ENCODE peak calls at places on chromosomes 1 and 21, in six cellular contexts. One of them, this sample, is unnamed.

GRCh38 chr21:26124896-26125295 is 45.7 kb downstream of the APP start:
- DNase-seq in activated T-cell treated with anti-CD3 and anti-CD28 coated beads for 24 hours: no peak
- DNase-seq in cortex of kidney: no peak
- DNase-seq in activated gamma-delta T cell treated with Interleukin-2 at 50 U/mL for 16 hours: no peak
- DNase-seq in cardiac septum: no peak
- DNase-seq in T follicular helper cell: no peak
- DNase-seq in this sample: no peak

GRCh38 chr1:156912861-156913808 is 7.3 kb upstream of the LRRC71 start:
- DNase-seq in T follicular helper cell: no peak
- DNase-seq in activated T-cell treated with anti-CD3 and anti-CD28 coated beads for 24 hours: no peak
- DNase-seq in cortex of kidney: no peak
- DNase-seq in activated gamma-delta T cell treated with Interleukin-2 at 50 U/mL for 16 hours: no peak
- DNase-seq in cardiac septum: no peak
- DNase-seq in this sample: no peak

GRCh38 chr1:21613072-21613867 is 55.9 kb downstream of the RAP1GAP start:
- DNase-seq in cardiac septum: no peak
- DNase-seq in T follicular helper cell: no peak
- DNase-seq in cortex of kidney: no peak
- DNase-seq in activated T-cell treated with anti-CD3 and anti-CD28 coated beads for 24 hours: no peak
- DNase-seq in activated gamma-delta T cell treated with Interleukin-2 at 50 U/mL for 16 hours: no peak
- DNase-seq in this sample: no peak

GRCh38 chr1:108646661-108647269 is 14.1 kb downstream of the HENMT1 start:
- DNase-seq in cortex of kidney: no peak
- DNase-seq in cardiac septum: peak; percentile 92
- DNase-seq in activated gamma-delta T cell treated with Interleukin-2 at 50 U/mL for 16 hours: peak; percentile 73
- DNase-seq in activated T-cell treated with anti-CD3 and anti-CD28 coated beads for 24 hours: peak; percentile 30
- DNase-seq in T follicular helper cell: peak; percentile 73
- DNase-seq in this sample: no peak

GRCh38 chr21:36851121-36851520 is 115.3 kb downstream of the HLCS start:
- DNase-seq in cardiac septum: no peak
- DNase-seq in T follicular helper cell: no peak
- DNase-seq in cortex of kidney: no peak
- DNase-seq in activated gamma-delta T cell treated with Interleukin-2 at 50 U/mL for 16 hours: no peak
- DNase-seq in activated T-cell treated with anti-CD3 and anti-CD28 coated beads for 24 hours: no peak
- DNase-seq in this sample: no peak

GRCh38 chr1:66761273-66761672 is 9.0 kb downstream of the DYNLT5 start:
- DNase-seq in cardiac septum: no peak
- DNase-seq in T follicular helper cell: no peak
- DNase-seq in activated gamma-delta T cell treated with Interleukin-2 at 50 U/mL for 16 hours: no peak
- DNase-seq in activated T-cell treated with anti-CD3 and anti-CD28 coated beads for 24 hours: no peak
- DNase-seq in cortex of kidney: no peak
- DNase-seq in this sample: no peak

GRCh38 chr1:65343286-65343685 is 33.9 kb downstream of the DNAJC6 start:
- DNase-seq in activated gamma-delta T cell treated with Interleukin-2 at 50 U/mL for 16 hours: no peak
- DNase-seq in T follicular helper cell: no peak
- DNase-seq in cardiac septum: no peak
- DNase-seq in cortex of kidney: no peak
- DNase-seq in activated T-cell treated with anti-CD3 and anti-CD28 coated beads for 24 hours: no peak
- DNase-seq in this sample: no peak

GRCh38 chr1:231528175-231529029 is at the start of gene TSNAX:
- DNase-seq in T follicular helper cell: peak; percentile 81
- DNase-seq in cortex of kidney: peak; percentile 47
- DNase-seq in cardiac septum: peak; percentile 94
- DNase-seq in activated T-cell treated with anti-CD3 and anti-CD28 coated beads for 24 hours: peak; percentile 86
- DNase-seq in activated gamma-delta T cell treated with Interleukin-2 at 50 U/mL for 16 hours: peak; percentile 87
- DNase-seq in this sample: peak; percentile 90

GRCh38 chr1:44289530-44289929 is 65.5 kb downstream of the ERI3 start:
- DNase-seq in cardiac septum: no peak
- DNase-seq in T follicular helper cell: no peak
- DNase-seq in activated gamma-delta T cell treated with Interleukin-2 at 50 U/mL for 16 hours: no peak
- DNase-seq in activated T-cell treated with anti-CD3 and anti-CD28 coated beads for 24 hours: no peak
- DNase-seq in cortex of kidney: no peak
- DNase-seq in this sample: no peak

GRCh38 chr21:42047821-42048613 is 23.1 kb upstream of the UMODL1 start:
- DNase-seq in activated T-cell treated with anti-CD3 and anti-CD28 coated beads for 24 hours: no peak
- DNase-seq in activated gamma-delta T cell treated with Interleukin-2 at 50 U/mL for 16 hours: no peak
- DNase-seq in cortex of kidney: no peak
- DNase-seq in cardiac septum: no peak
- DNase-seq in T follicular helper cell: no peak
- DNase-seq in this sample: peak; percentile 55

GRCh38 chr21:36429672-36430546 is 44.7 kb downstream of the CHAF1B start:
- DNase-seq in cortex of kidney: no peak
- DNase-seq in activated gamma-delta T cell treated with Interleukin-2 at 50 U/mL for 16 hours: peak; percentile 74
- DNase-seq in T follicular helper cell: peak; percentile 6
- DNase-seq in cardiac septum: peak; percentile 90
- DNase-seq in activated T-cell treated with anti-CD3 and anti-CD28 coated beads for 24 hours: peak; percentile 63
- DNase-seq in this sample: peak; percentile 86

GRCh38 chr1:3444736-3445135 is 9.7 kb upstream of the ARHGEF16 start:
- DNase-seq in cardiac septum: no peak
- DNase-seq in T follicular helper cell: no peak
- DNase-seq in activated gamma-delta T cell treated with Interleukin-2 at 50 U/mL for 16 hours: no peak
- DNase-seq in cortex of kidney: no peak
- DNase-seq in activated T-cell treated with anti-CD3 and anti-CD28 coated beads for 24 hours: no peak
- DNase-seq in this sample: no peak

GRCh38 chr1:221149111-221149510 is 269.9 kb downstream of the HLX start:
- DNase-seq in cortex of kidney: no peak
- DNase-seq in activated gamma-delta T cell treated with Interleukin-2 at 50 U/mL for 16 hours: no peak
- DNase-seq in cardiac septum: no peak
- DNase-seq in T follicular helper cell: no peak
- DNase-seq in activated T-cell treated with anti-CD3 and anti-CD28 coated beads for 24 hours: no peak
- DNase-seq in this sample: no peak

GRCh38 chr1:220451541-220451940 is 76.4 kb upstream of the MARK1 start:
- DNase-seq in activated gamma-delta T cell treated with Interleukin-2 at 50 U/mL for 16 hours: no peak
- DNase-seq in cortex of kidney: no peak
- DNase-seq in activated T-cell treated with anti-CD3 and anti-CD28 coated beads for 24 hours: no peak
- DNase-seq in cardiac septum: no peak
- DNase-seq in T follicular helper cell: no peak
- DNase-seq in this sample: no peak

GRCh38 chr1:62304975-62305374 is 14.3 kb downstream of the KANK4 start:
- DNase-seq in cortex of kidney: no peak
- DNase-seq in activated T-cell treated with anti-CD3 and anti-CD28 coated beads for 24 hours: no peak
- DNase-seq in T follicular helper cell: no peak
- DNase-seq in activated gamma-delta T cell treated with Interleukin-2 at 50 U/mL for 16 hours: no peak
- DNase-seq in cardiac septum: no peak
- DNase-seq in this sample: no peak

GRCh38 chr1:209505044-209505443 is 78.5 kb upstream of the CAMK1G start:
- DNase-seq in activated T-cell treated with anti-CD3 and anti-CD28 coated beads for 24 hours: no peak
- DNase-seq in cardiac septum: no peak
- DNase-seq in activated gamma-delta T cell treated with Interleukin-2 at 50 U/mL for 16 hours: no peak
- DNase-seq in cortex of kidney: no peak
- DNase-seq in T follicular helper cell: no peak
- DNase-seq in this sample: no peak

GRCh38 chr1:109877320-109877771 is 33.3 kb upstream of the CSF1 start:
- DNase-seq in T follicular helper cell: no peak
- DNase-seq in activated T-cell treated with anti-CD3 and anti-CD28 coated beads for 24 hours: no peak
- DNase-seq in cardiac septum: no peak
- DNase-seq in cortex of kidney: no peak
- DNase-seq in activated gamma-delta T cell treated with Interleukin-2 at 50 U/mL for 16 hours: no peak
- DNase-seq in this sample: no peak

GRCh38 chr1:9628541-9629444 is 22.7 kb upstream of the PIK3CD start:
- DNase-seq in T follicular helper cell: peak; percentile 53
- DNase-seq in activated gamma-delta T cell treated with Interleukin-2 at 50 U/mL for 16 hours: peak; percentile 75
- DNase-seq in cortex of kidney: no peak
- DNase-seq in cardiac septum: no peak
- DNase-seq in activated T-cell treated with anti-CD3 and anti-CD28 coated beads for 24 hours: peak; percentile 62
- DNase-seq in this sample: peak; percentile 82

GRCh38 chr1:55546553-55546952 is 331.4 kb upstream of the USP24 start:
- DNase-seq in activated gamma-delta T cell treated with Interleukin-2 at 50 U/mL for 16 hours: no peak
- DNase-seq in T follicular helper cell: no peak
- DNase-seq in cortex of kidney: no peak
- DNase-seq in cardiac septum: no peak
- DNase-seq in activated T-cell treated with anti-CD3 and anti-CD28 coated beads for 24 hours: no peak
- DNase-seq in this sample: no peak

GRCh38 chr1:156822680-156823079 is 6.0 kb upstream of the SH2D2A start:
- DNase-seq in activated T-cell treated with anti-CD3 and anti-CD28 coated beads for 24 hours: no peak
- DNase-seq in activated gamma-delta T cell treated with Interleukin-2 at 50 U/mL for 16 hours: no peak
- DNase-seq in T follicular helper cell: no peak
- DNase-seq in cortex of kidney: no peak
- DNase-seq in cardiac septum: no peak
- DNase-seq in this sample: no peak

GRCh38 chr1:201414051-201414738 is 7.3 kb downstream of the TNNI1 start:
- DNase-seq in T follicular helper cell: no peak
- DNase-seq in cortex of kidney: no peak
- DNase-seq in cardiac septum: no peak
- DNase-seq in activated gamma-delta T cell treated with Interleukin-2 at 50 U/mL for 16 hours: no peak
- DNase-seq in activated T-cell treated with anti-CD3 and anti-CD28 coated beads for 24 hours: no peak
- DNase-seq in this sample: no peak

GRCh38 chr21:42187976-42188653 is 30.8 kb upstream of the ABCG1 start:
- DNase-seq in T follicular helper cell: peak; percentile 73
- DNase-seq in cortex of kidney: no peak
- DNase-seq in activated gamma-delta T cell treated with Interleukin-2 at 50 U/mL for 16 hours: peak; percentile 80
- DNase-seq in cardiac septum: no peak
- DNase-seq in activated T-cell treated with anti-CD3 and anti-CD28 coated beads for 24 hours: peak; percentile 73
- DNase-seq in this sample: peak; percentile 88

GRCh38 chr1:94753171-94753972 is 66.8 kb upstream of the SLC44A3 start:
- DNase-seq in T follicular helper cell: no peak
- DNase-seq in activated T-cell treated with anti-CD3 and anti-CD28 coated beads for 24 hours: no peak
- DNase-seq in cortex of kidney: no peak
- DNase-seq in activated gamma-delta T cell treated with Interleukin-2 at 50 U/mL for 16 hours: no peak
- DNase-seq in cardiac septum: no peak
- DNase-seq in this sample: no peak

GRCh38 chr1:201050515-201051277 is 27.2 kb upstream of the KIF21B start:
- DNase-seq in cardiac septum: no peak
- DNase-seq in cortex of kidney: no peak
- DNase-seq in activated T-cell treated with anti-CD3 and anti-CD28 coated beads for 24 hours: no peak
- DNase-seq in activated gamma-delta T cell treated with Interleukin-2 at 50 U/mL for 16 hours: no peak
- DNase-seq in T follicular helper cell: no peak
- DNase-seq in this sample: no peak

GRCh38 chr1:111747282-111747734 is 8.1 kb upstream of the INKA2 start:
- DNase-seq in cortex of kidney: no peak
- DNase-seq in T follicular helper cell: peak; percentile 52
- DNase-seq in activated gamma-delta T cell treated with Interleukin-2 at 50 U/mL for 16 hours: peak; percentile 50
- DNase-seq in activated T-cell treated with anti-CD3 and anti-CD28 coated beads for 24 hours: peak; percentile 62
- DNase-seq in cardiac septum: no peak
- DNase-seq in this sample: peak; percentile 79

GRCh38 chr1:205739348-205740160 is 10.4 kb downstream of the NUCKS1 start:
- DNase-seq in activated T-cell treated with anti-CD3 and anti-CD28 coated beads for 24 hours: no peak
- DNase-seq in cortex of kidney: no peak
- DNase-seq in cardiac septum: no peak
- DNase-seq in T follicular helper cell: no peak
- DNase-seq in activated gamma-delta T cell treated with Interleukin-2 at 50 U/mL for 16 hours: no peak
- DNase-seq in this sample: no peak

GRCh38 chr1:44714944-44715571 is 15.9 kb downstream of the RNU5D-1 start:
- DNase-seq in activated T-cell treated with anti-CD3 and anti-CD28 coated beads for 24 hours: peak; percentile 60
- DNase-seq in cortex of kidney: no peak
- DNase-seq in activated gamma-delta T cell treated with Interleukin-2 at 50 U/mL for 16 hours: peak; percentile 64
- DNase-seq in cardiac septum: peak; percentile 82
- DNase-seq in T follicular helper cell: peak; percentile 53
- DNase-seq in this sample: peak; percentile 75

GRCh38 chr21:46422636-46423241 is 36.0 kb upstream of the DIP2A start:
- DNase-seq in T follicular helper cell: no peak
- DNase-seq in activated T-cell treated with anti-CD3 and anti-CD28 coated beads for 24 hours: no peak
- DNase-seq in activated gamma-delta T cell treated with Interleukin-2 at 50 U/mL for 16 hours: no peak
- DNase-seq in cortex of kidney: no peak
- DNase-seq in cardiac septum: no peak
- DNase-seq in this sample: no peak

GRCh38 chr1:17819129-17819802 is 64.1 kb downstream of the ACTL8 start:
- DNase-seq in activated gamma-delta T cell treated with Interleukin-2 at 50 U/mL for 16 hours: no peak
- DNase-seq in cortex of kidney: no peak
- DNase-seq in T follicular helper cell: no peak
- DNase-seq in activated T-cell treated with anti-CD3 and anti-CD28 coated beads for 24 hours: no peak
- DNase-seq in cardiac septum: peak; percentile 84
- DNase-seq in this sample: no peak

GRCh38 chr1:156102634-156103511 is 11.6 kb upstream of the LMNA start:
- DNase-seq in cardiac septum: no peak
- DNase-seq in T follicular helper cell: no peak
- DNase-seq in activated gamma-delta T cell treated with Interleukin-2 at 50 U/mL for 16 hours: no peak
- DNase-seq in cortex of kidney: no peak
- DNase-seq in activated T-cell treated with anti-CD3 and anti-CD28 coated beads for 24 hours: no peak
- DNase-seq in this sample: no peak

GRCh38 chr1:201229771-201230635 is 39.4 kb downstream of the IGFN1 start:
- DNase-seq in cortex of kidney: no peak
- DNase-seq in activated gamma-delta T cell treated with Interleukin-2 at 50 U/mL for 16 hours: no peak
- DNase-seq in activated T-cell treated with anti-CD3 and anti-CD28 coated beads for 24 hours: no peak
- DNase-seq in T follicular helper cell: no peak
- DNase-seq in cardiac septum: no peak
- DNase-seq in this sample: peak; percentile 8

GRCh38 chr21:33642027-33642895 is at the start of gene ITSN1:
- DNase-seq in cardiac septum: peak; percentile 100
- DNase-seq in activated gamma-delta T cell treated with Interleukin-2 at 50 U/mL for 16 hours: peak; percentile 100
- DNase-seq in T follicular helper cell: peak; percentile 100
- DNase-seq in cortex of kidney: peak; percentile 31
- DNase-seq in activated T-cell treated with anti-CD3 and anti-CD28 coated beads for 24 hours: peak; percentile 100
- DNase-seq in this sample: peak; percentile 97

This sample was measured in GM13977.